ENCODE peak calls at places on chromosomes 11 and 22, in five cellular contexts. O is RCC 7860, F is mucosa of gallbladder, B is T follicular helper cell, Y is NCI-H2081. A is an unnamed sample.

GRCh38 chr11:23991140-23991539 is 505.7 kb upstream of the LUZP2 start:
- DNase-seq in F (no peak), O (no peak), Y (peak; percentile 54), B (no peak), A (no peak)

GRCh38 chr11:115497303-115497702 is 6.9 kb downstream of the CADM1 start:
- DNase-seq in O (no peak), Y (no peak), B (no peak), F (no peak), A (no peak)

GRCh38 chr11:35347921-35348331 is 71.4 kb downstream of the SLC1A2 start:
- DNase-seq in Y (no peak), F (peak; percentile 34), O (no peak), B (no peak), A (no peak)

GRCh38 chr11:1740786-1741530 is 9.4 kb downstream of the IFITM10 start:
- DNase-seq in B (no peak), O (no peak), F (no peak), Y (no peak), A (no peak)

GRCh38 chr11:111540114-111540920 is at the start of gene LAYN:
- DNase-seq in F (peak; percentile 49), O (no peak), Y (no peak), B (no peak), A (no peak)

GRCh38 chr11:34214961-34215805 is 109.8 kb downstream of the NAT10 start:
- DNase-seq in F (no peak), O (peak; percentile 96), B (no peak), Y (no peak), A (no peak)

GRCh38 chr11:69540118-69541000 is 58.9 kb downstream of the LINC01488 start:
- DNase-seq in O (no peak), Y (no peak), F (no peak), B (no peak), A (no peak)

GRCh38 chr11:45108070-45109064 is 38.1 kb upstream of the PRDM11 start:
- DNase-seq in Y (no peak), O (no peak), F (no peak), B (no peak), A (no peak)

GRCh38 chr11:120613264-120614226 is 102.0 kb downstream of the GRIK4 start:
- DNase-seq in Y (no peak), F (no peak), B (no peak), O (no peak), A (no peak)

GRCh38 chr11:70519117-70519516 is 120.8 kb downstream of the CTTN start:
- DNase-seq in B (no peak), O (peak; percentile 19), F (no peak), Y (no peak), A (no peak)

GRCh38 chr11:116366980-116367640 is 405.7 kb downstream of the BUD13 start:
- DNase-seq in O (no peak), B (no peak), Y (no peak), F (no peak), A (no peak)

GRCh38 chr11:8068605-8069221 is 12.3 kb upstream of the TUB start:
- DNase-seq in F (peak; percentile 59), B (no peak), O (peak; percentile 84), Y (no peak), A (peak; percentile 60)

GRCh38 chr11:61008971-61009370 is 37.5 kb downstream of the CD6 start:
- DNase-seq in B (no peak), F (no peak), O (no peak), Y (no peak), A (no peak)

GRCh38 chr22:40666151-40666848 is 13.0 kb upstream of the MCHR1 start:
- DNase-seq in Y (no peak), F (no peak), B (no peak), O (no peak), A (no peak)

GRCh38 chr11:9759519-9760179 is 95.8 kb downstream of the SWAP70 start:
- DNase-seq in O (peak; percentile 99), Y (peak; percentile 2), B (peak; percentile 54), F (peak; percentile 91), A (peak; percentile 99)

GRCh38 chr11:1749020-1749758 is 1.2 kb downstream of the IFITM10 start:
- DNase-seq in B (no peak), Y (no peak), O (peak; percentile 38), F (no peak), A (no peak)

GRCh38 chr11:34135439-34135838 is 30.0 kb downstream of the NAT10 start:
- DNase-seq in Y (no peak), B (no peak), F (no peak), O (no peak), A (no peak)

GRCh38 chr11:45651841-45652745 is 13.3 kb downstream of the CHST1 start:
- DNase-seq in F (no peak), O (no peak), Y (no peak), B (no peak), A (peak; percentile 79)

GRCh38 chr11:62390727-62391126 is 28.1 kb upstream of the SCGB1A1 start:
- DNase-seq in B (no peak), Y (no peak), F (no peak), O (no peak), A (no peak)

GRCh38 chr22:47736166-47737034 is 974.0 kb downstream of the TBC1D22A start:
- DNase-seq in B (no peak), F (no peak), Y (no peak), O (no peak), A (no peak)

GRCh38 chr11:102155676-102156075 is 45.4 kb downstream of the YAP1 start:
- DNase-seq in F (no peak), Y (no peak), O (no peak), B (no peak), A (no peak)

GRCh38 chr11:130677486-130678153 is 229.2 kb downstream of the ADAMTS15 start:
- DNase-seq in Y (no peak), B (no peak), F (peak; percentile 30), O (peak; percentile 96), A (no peak)

GRCh38 chr22:17057959-17058814 is 26.6 kb upstream of the IL17RA start:
- DNase-seq in B (peak; percentile 13), Y (peak; percentile 18), F (peak; percentile 62), O (peak; percentile 48), A (peak; percentile 60)

GRCh38 chr22:35530700-35531099 is 9.9 kb upstream of the RASD2 start:
- DNase-seq in B (no peak), Y (no peak), F (no peak), O (no peak), A (no peak)

GRCh38 chr11:28858076-28858475 is 749.9 kb downstream of the METTL15 start:
- DNase-seq in Y (no peak), O (no peak), F (no peak), B (no peak), A (no peak)

GRCh38 chr22:46021577-46021976 is 44.6 kb upstream of the WNT7B start:
- DNase-seq in F (no peak), B (no peak), Y (no peak), O (no peak), A (no peak)

GRCh38 chr22:49666146-49666809 is 161.4 kb downstream of the BRD1 start:
- DNase-seq in B (no peak), O (no peak), Y (no peak), F (no peak), A (peak; percentile 72)

GRCh38 chr11:119567667-119568582 is 145.0 kb upstream of the THY1 start:
- DNase-seq in B (no peak), Y (peak; percentile 21), O (peak; percentile 76), F (peak; percentile 44), A (no peak)

GRCh38 chr11:14905104-14906033 is 13.3 kb upstream of the CYP2R1 start:
- DNase-seq in Y (no peak), B (peak; percentile 67), F (peak; percentile 44), O (no peak), A (peak; percentile 87)

GRCh38 chr11:118838905-118839553 is 44.7 kb upstream of the CXCR5 start:
- DNase-seq in Y (no peak), F (no peak), B (no peak), O (no peak), A (no peak)

GRCh38 chr11:125110506-125110905 is 920 bp downstream of the TMEM218 start:
- DNase-seq in F (no peak), B (no peak), Y (no peak), O (no peak), A (no peak)

GRCh38 chr22:41603873-41604332 is 14.3 kb upstream of the PMM1 start:
- DNase-seq in F (no peak), Y (no peak), O (no peak), B (peak; percentile 11), A (no peak)

GRCh38 chr11:74932797-74933196 is 16.1 kb downstream of the XRRA1 start:
- DNase-seq in F (no peak), B (no peak), O (peak; percentile 77), Y (no peak), A (no peak)

GRCh38 chr11:64661146-64661545 is 61.9 kb downstream of the NRXN2 start:
- DNase-seq in O (no peak), F (no peak), Y (no peak), B (no peak), A (no peak)

GRCh38 chr11:71329731-71330130 is 77.4 kb upstream of the SHANK2 start:
- DNase-seq in F (no peak), O (no peak), B (no peak), Y (no peak), A (no peak)

GRCh38 chr11:898160-898517 is 12.5 kb downstream of the CHID1 start:
- DNase-seq in B (no peak), F (no peak), Y (no peak), O (peak; percentile 7), A (no peak)

GRCh38 chr11:73399159-73400090 is 23.2 kb downstream of the RELT start:
- DNase-seq in O (no peak), F (no peak), B (no peak), Y (no peak), A (peak; percentile 78)

GRCh38 chr22:39278040-39278439 is 33.3 kb upstream of the PDGFB start:
- DNase-seq in Y (no peak), B (no peak), O (peak; percentile 61), F (no peak), A (no peak)

GRCh38 chr22:25076281-25076680 is 123.4 kb upstream of the CRYBB3 start:
- DNase-seq in Y (no peak), B (no peak), F (no peak), O (no peak), A (no peak)

A was measured in lower leg skin.